ENCODE peak calls at places on chromosomes 6 and 20, in five cellular contexts. One of them, this sample, is unnamed.

GRCh38 chr6:63504777-63505384 is 67.4 kb upstream of the LOC128125822 start:
- DNase-seq in AG10803: no peak
- DNase-seq in keratinocyte: no peak
- DNase-seq in cardiac muscle cell: no peak
- DNase-seq in A673: no peak
- DNase-seq in this sample: no peak

GRCh38 chr6:124870611-124871201 is 91.5 kb upstream of the RNF217 start:
- DNase-seq in A673: peak
- DNase-seq in AG10803: peak
- DNase-seq in cardiac muscle cell: peak
- DNase-seq in keratinocyte: no peak
- DNase-seq in this sample: peak

GRCh38 chr6:15349379-15349778 is 103.5 kb downstream of the JARID2 start:
- DNase-seq in cardiac muscle cell: no peak
- DNase-seq in AG10803: peak
- DNase-seq in keratinocyte: no peak
- DNase-seq in A673: no peak
- DNase-seq in this sample: peak

GRCh38 chr6:89792881-89793280 is 26.7 kb downstream of the MDN1 start:
- DNase-seq in AG10803: peak
- DNase-seq in cardiac muscle cell: peak
- DNase-seq in keratinocyte: no peak
- DNase-seq in A673: peak
- DNase-seq in this sample: no peak

GRCh38 chr20:38957915-38958485 is 4.1 kb upstream of the DHX35 start:
- DNase-seq in cardiac muscle cell: no peak
- DNase-seq in AG10803: no peak
- DNase-seq in keratinocyte: no peak
- DNase-seq in A673: no peak
- DNase-seq in this sample: no peak

GRCh38 chr20:35908007-35908406 is 46.3 kb downstream of the SCAND1 start:
- DNase-seq in cardiac muscle cell: no peak
- DNase-seq in keratinocyte: no peak
- DNase-seq in A673: no peak
- DNase-seq in AG10803: no peak
- DNase-seq in this sample: no peak

GRCh38 chr20:62780204-62780603 is 16.1 kb upstream of the MRGBP start:
- DNase-seq in keratinocyte: no peak
- DNase-seq in AG10803: no peak
- DNase-seq in cardiac muscle cell: no peak
- DNase-seq in A673: no peak
- DNase-seq in this sample: no peak

GRCh38 chr6:17233531-17233930 is 47.6 kb upstream of the RBM24 start:
- DNase-seq in A673: no peak
- DNase-seq in AG10803: no peak
- DNase-seq in keratinocyte: peak
- DNase-seq in cardiac muscle cell: no peak
- DNase-seq in this sample: no peak

GRCh38 chr6:90432937-90433336 is 136.3 kb upstream of the BACH2 start:
- DNase-seq in keratinocyte: no peak
- DNase-seq in A673: no peak
- DNase-seq in cardiac muscle cell: no peak
- DNase-seq in AG10803: no peak
- DNase-seq in this sample: no peak

GRCh38 chr6:36834576-36835293 is 4.5 kb downstream of the CPNE5 start:
- DNase-seq in cardiac muscle cell: peak
- DNase-seq in keratinocyte: no peak
- DNase-seq in AG10803: no peak
- DNase-seq in A673: no peak
- DNase-seq in this sample: no peak

GRCh38 chr6:169654590-169655391 is 47.0 kb downstream of the WDR27 start:
- DNase-seq in cardiac muscle cell: peak
- DNase-seq in keratinocyte: no peak
- DNase-seq in A673: peak
- DNase-seq in AG10803: peak
- DNase-seq in this sample: peak

GRCh38 chr6:11953641-11954040 is 58.5 kb upstream of the HIVEP1 start:
- DNase-seq in cardiac muscle cell: no peak
- DNase-seq in A673: peak
- DNase-seq in AG10803: no peak
- DNase-seq in keratinocyte: no peak
- DNase-seq in this sample: no peak

GRCh38 chr6:41182069-41183034 is 18.6 kb downstream of the TREML2 start:
- DNase-seq in AG10803: peak
- DNase-seq in keratinocyte: no peak
- DNase-seq in A673: peak
- DNase-seq in cardiac muscle cell: peak
- DNase-seq in this sample: peak

GRCh38 chr6:43953794-43954310 is 173.4 kb downstream of the MRPL14 start:
- DNase-seq in keratinocyte: no peak
- DNase-seq in cardiac muscle cell: peak
- DNase-seq in A673: no peak
- DNase-seq in AG10803: peak
- DNase-seq in this sample: no peak

GRCh38 chr6:15546591-15546990 is 116.2 kb downstream of the DTNBP1 start:
- DNase-seq in cardiac muscle cell: no peak
- DNase-seq in A673: no peak
- DNase-seq in keratinocyte: no peak
- DNase-seq in AG10803: no peak
- DNase-seq in this sample: no peak

GRCh38 chr20:45323731-45324130 is 15.6 kb upstream of the MATN4 start:
- DNase-seq in cardiac muscle cell: no peak
- DNase-seq in AG10803: no peak
- DNase-seq in keratinocyte: no peak
- DNase-seq in A673: no peak
- DNase-seq in this sample: no peak

GRCh38 chr6:92110390-92110789 is 1309.0 kb downstream of the EPHA7 start:
- DNase-seq in AG10803: no peak
- DNase-seq in cardiac muscle cell: no peak
- DNase-seq in A673: no peak
- DNase-seq in keratinocyte: no peak
- DNase-seq in this sample: no peak

GRCh38 chr6:16420332-16420714 is 181.9 kb downstream of the GMPR start:
- DNase-seq in keratinocyte: no peak
- DNase-seq in A673: no peak
- DNase-seq in cardiac muscle cell: no peak
- DNase-seq in AG10803: no peak
- DNase-seq in this sample: no peak

GRCh38 chr6:136549359-136550044 is 720 bp downstream of the MAP7 start:
- DNase-seq in A673: no peak
- DNase-seq in cardiac muscle cell: peak
- DNase-seq in AG10803: no peak
- DNase-seq in keratinocyte: no peak
- DNase-seq in this sample: no peak

DNA sequence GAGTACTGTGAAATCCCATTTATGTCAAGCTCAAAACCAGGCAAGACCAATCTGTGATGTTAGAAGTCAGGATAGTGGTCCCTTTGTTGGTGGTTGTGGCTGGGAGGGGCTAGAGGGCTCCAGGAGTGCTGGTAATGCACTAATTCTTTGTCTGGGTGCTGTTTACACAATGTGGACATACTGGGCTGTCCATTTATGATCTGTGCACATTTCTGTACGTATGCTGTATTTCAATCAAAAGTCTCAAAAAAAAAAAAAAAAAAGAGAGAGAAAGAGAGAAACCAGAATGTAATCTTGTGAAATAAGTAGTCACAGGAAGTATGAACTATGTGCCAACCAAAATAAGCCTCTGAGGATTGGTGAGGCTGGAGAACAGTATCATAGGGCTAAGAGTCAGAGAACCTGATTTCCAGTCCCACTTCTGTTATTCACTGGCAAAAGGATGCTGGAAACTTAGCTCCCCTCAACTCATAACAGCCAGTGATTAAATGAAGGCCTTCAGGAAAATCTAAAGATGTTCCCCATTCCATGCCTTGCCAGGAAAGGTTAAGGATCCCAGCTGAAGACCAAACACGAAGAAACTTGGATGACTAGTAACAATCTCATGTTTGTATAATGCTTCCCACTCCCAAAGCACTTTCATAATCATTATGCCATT is 19.6 kb upstream of the TRAM2 start:
- DNase-seq in keratinocyte: no peak
- DNase-seq in A673: no peak
- DNase-seq in cardiac muscle cell: no peak
- DNase-seq in AG10803: peak
- DNase-seq in this sample: peak
- H3K4me3 ChIP-seq in keratinocyte: no peak
- H3K4me3 ChIP-seq in A673: no peak
- H3K4me3 ChIP-seq in cardiac muscle cell: no peak
- H3K4me3 ChIP-seq in AG10803: no peak
- H3K4me3 ChIP-seq in this sample: no peak

DNA sequence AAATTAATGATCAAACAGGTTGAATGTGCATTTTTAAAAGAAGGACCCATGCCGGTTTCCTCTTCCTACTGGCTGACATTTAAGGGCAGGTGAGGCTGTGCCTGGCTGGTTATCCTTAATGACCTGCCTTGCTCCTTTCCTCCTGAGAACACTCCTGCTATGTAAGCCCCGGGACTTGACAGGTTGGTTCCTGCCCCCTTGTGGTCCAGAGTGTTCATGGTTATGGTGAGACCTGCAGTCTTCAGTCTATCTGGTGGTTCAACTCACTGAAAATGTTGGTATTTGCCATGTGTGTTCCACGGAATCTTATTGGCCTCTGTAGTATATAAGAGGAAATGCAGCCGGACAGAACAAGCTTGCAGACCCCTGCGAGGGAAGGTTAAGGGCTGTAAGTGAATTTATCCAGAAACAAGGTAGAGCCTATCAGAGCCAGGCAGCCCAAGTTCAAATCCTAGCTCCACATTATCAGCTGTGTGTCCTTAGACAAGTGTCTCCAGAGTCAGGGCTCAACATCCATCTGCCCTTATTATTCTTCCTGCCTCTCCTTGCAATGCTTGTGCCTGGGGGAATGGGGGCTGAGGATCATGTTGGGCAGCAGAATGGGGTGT is 5.2 kb upstream of the BPIFA3 start:
- DNase-seq in AG10803: peak
- DNase-seq in cardiac muscle cell: peak
- DNase-seq in keratinocyte: peak
- DNase-seq in A673: peak
- DNase-seq in this sample: peak
- TF ChIP-seq CTCF in AG10803: peak
- TF ChIP-seq CTCF in cardiac muscle cell: peak
- TF ChIP-seq CTCF in keratinocyte: peak
- TF ChIP-seq CTCF in A673: peak
- TF ChIP-seq CTCF in this sample: peak

GRCh38 chr6:119348308-119349040 is 1.1 kb downstream of the MAN1A1 start:
- DNase-seq in AG10803: no peak
- DNase-seq in cardiac muscle cell: peak
- DNase-seq in keratinocyte: no peak
- DNase-seq in A673: peak
- DNase-seq in this sample: peak

GRCh38 chr6:119350202-119351004 is 842 bp upstream of the MAN1A1 start:
- DNase-seq in A673: peak
- DNase-seq in keratinocyte: no peak
- DNase-seq in cardiac muscle cell: peak
- DNase-seq in AG10803: peak
- DNase-seq in this sample: peak

GRCh38 chr6:119349341-119350201 is at the start of gene MAN1A1:
- DNase-seq in AG10803: peak
- DNase-seq in keratinocyte: no peak
- DNase-seq in cardiac muscle cell: peak
- DNase-seq in A673: peak
- DNase-seq in this sample: peak

GRCh38 chr6:119349041-119349340 is 570 bp downstream of the MAN1A1 start:
- DNase-seq in keratinocyte: no peak
- DNase-seq in AG10803: no peak
- DNase-seq in A673: no peak
- DNase-seq in cardiac muscle cell: peak
- DNase-seq in this sample: no peak

GRCh38 chr6:119351005-119351394 is 1.4 kb upstream of the MAN1A1 start:
- DNase-seq in cardiac muscle cell: no peak
- DNase-seq in A673: peak
- DNase-seq in AG10803: peak
- DNase-seq in keratinocyte: no peak
- DNase-seq in this sample: peak
- H3K4me3 ChIP-seq in cardiac muscle cell: peak
- H3K4me3 ChIP-seq in A673: no peak
- H3K4me3 ChIP-seq in AG10803: peak
- H3K4me3 ChIP-seq in keratinocyte: no peak
- H3K4me3 ChIP-seq in this sample: peak

GRCh38 chr6:157982297-157982579 is 575 bp downstream of the SYNJ2 start:
- DNase-seq in keratinocyte: no peak
- DNase-seq in A673: peak
- DNase-seq in cardiac muscle cell: peak
- DNase-seq in AG10803: peak
- DNase-seq in this sample: peak
- TF ChIP-seq CTCF in keratinocyte: no peak
- TF ChIP-seq CTCF in A673: no peak
- TF ChIP-seq CTCF in cardiac muscle cell: no peak
- TF ChIP-seq CTCF in AG10803: no peak
- TF ChIP-seq CTCF in this sample: no peak

GRCh38 chr6:125919618-125920017 is 37.0 kb upstream of the HINT3 start:
- DNase-seq in cardiac muscle cell: no peak
- DNase-seq in AG10803: no peak
- DNase-seq in keratinocyte: no peak
- DNase-seq in A673: no peak
- DNase-seq in this sample: no peak
- H3K4me3 ChIP-seq in cardiac muscle cell: no peak
- H3K4me3 ChIP-seq in AG10803: no peak
- H3K4me3 ChIP-seq in keratinocyte: peak
- H3K4me3 ChIP-seq in A673: no peak
- H3K4me3 ChIP-seq in this sample: no peak

DNA sequence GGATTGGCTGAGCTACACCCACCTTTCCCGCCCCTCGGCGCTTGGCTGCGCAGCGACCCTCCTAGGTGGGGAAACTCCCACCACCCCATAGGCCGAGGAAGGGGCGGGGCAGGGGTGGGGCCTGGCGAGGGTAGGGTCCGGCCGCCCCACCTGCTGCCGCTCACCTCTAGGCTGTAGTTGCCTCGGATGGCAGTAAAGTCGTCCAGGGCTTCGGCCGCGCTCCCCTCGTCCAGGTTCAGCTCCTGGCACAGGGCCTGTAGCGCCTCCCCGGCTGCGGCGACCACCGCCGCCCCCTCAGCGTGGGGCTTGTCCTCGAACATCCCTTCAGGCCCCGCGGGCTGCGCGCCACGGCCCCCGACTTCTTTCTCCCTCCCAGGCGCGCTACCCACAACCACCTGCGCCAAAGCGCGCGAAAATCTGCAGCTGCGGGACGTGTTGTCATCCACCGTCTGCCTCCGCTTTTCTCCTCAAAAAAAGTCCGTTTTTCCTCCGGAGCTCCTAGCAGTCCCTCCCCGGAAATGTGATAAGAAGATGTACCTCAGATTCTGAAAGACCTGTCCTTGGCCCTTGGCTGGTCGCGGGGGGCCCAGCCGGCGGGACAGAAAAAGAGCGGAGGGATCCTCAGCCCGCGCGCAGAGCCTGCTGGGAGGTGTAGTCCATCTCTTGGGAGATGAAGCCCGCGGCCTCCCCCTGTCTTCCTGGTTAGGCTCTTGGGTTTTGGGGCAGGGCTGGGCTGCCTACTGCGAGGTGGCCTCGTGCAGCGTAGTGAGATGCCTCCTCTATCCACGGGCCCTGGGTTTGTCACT is at the start of gene RBL1:
- DNase-seq in AG10803: peak
- DNase-seq in cardiac muscle cell: peak
- DNase-seq in keratinocyte: no peak
- DNase-seq in A673: peak
- DNase-seq in this sample: peak
- TF ChIP-seq CTCF in AG10803: peak
- TF ChIP-seq CTCF in cardiac muscle cell: peak
- TF ChIP-seq CTCF in keratinocyte: peak
- TF ChIP-seq CTCF in A673: peak
- TF ChIP-seq CTCF in this sample: peak

This sample was measured in fibroblast of the aortic adventitia.